ENCODE peak calls at places on chromosomes 12 and 14, in six cellular contexts. B is breast epithelium, M is left ventricle myocardium inferior, G is aorta, N is psoas muscle, E is right lobe of liver. J is an unnamed sample.

GRCh38 chr14:49621114-49621881 is 699 bp downstream of the MGAT2 start:
- DNase-seq in B (peak; percentile 37), M (peak; percentile 71), G (peak; percentile 94), N (peak; percentile 91), E (peak; percentile 80), J (peak; percentile 55)

GRCh38 chr12:99271071-99271470 is 376.5 kb upstream of the GARIN6 start:
- DNase-seq in B (no peak), M (no peak), G (no peak), N (no peak), E (no peak), J (no peak)

GRCh38 chr14:50778757-50779483 is 52.0 kb downstream of the NIN start:
- DNase-seq in B (no peak), M (no peak), G (no peak), N (no peak), E (no peak), J (no peak)

GRCh38 chr12:80504389-80505153 is 60.5 kb downstream of the PTPRQ start:
- DNase-seq in B (no peak), M (no peak), G (no peak), N (no peak), E (no peak), J (no peak)

GRCh38 chr14:55760801-55761200 is 180.8 kb downstream of the KTN1 start:
- DNase-seq in B (no peak), M (no peak), G (no peak), N (no peak), E (no peak), J (no peak)

GRCh38 chr14:35155962-35156361 is 33.6 kb downstream of the PRORP start:
- DNase-seq in B (no peak), M (no peak), G (no peak), N (no peak), E (no peak), J (no peak)

GRCh38 chr12:6263931-6264330 is 46.6 kb upstream of the PLEKHG6 start:
- DNase-seq in B (no peak), M (no peak), G (no peak), N (no peak), E (peak; percentile 9), J (no peak)

GRCh38 chr12:50790081-50790480 is 26.2 kb downstream of the ATF1 start:
- DNase-seq in B (no peak), M (no peak), G (no peak), N (no peak), E (no peak), J (no peak)

GRCh38 chr12:71664411-71665108 is 459 bp downstream of the THAP2 start:
- DNase-seq in B (no peak), M (no peak), G (no peak), N (no peak), E (no peak), J (no peak)

GRCh38 chr14:30558362-30558674 is 640 bp upstream of the G2E3 start:
- DNase-seq in B (no peak), M (no peak), G (no peak), N (no peak), E (no peak), J (no peak)

GRCh38 chr14:77037886-77038511 is 9.5 kb upstream of the IRF2BPL start:
- DNase-seq in B (no peak), M (no peak), G (peak; percentile 81), N (no peak), E (no peak), J (no peak)

GRCh38 chr12:120825337-120825736 is 78.8 kb downstream of the SPPL3 start:
- DNase-seq in B (no peak), M (no peak), G (no peak), N (no peak), E (no peak), J (no peak)

GRCh38 chr12:120822832-120823503 is 81.2 kb downstream of the SPPL3 start:
- DNase-seq in B (no peak), M (no peak), G (no peak), N (no peak), E (no peak), J (no peak)

GRCh38 chr12:120830052-120830940 is 73.9 kb downstream of the SPPL3 start:
- DNase-seq in B (no peak), M (no peak), G (no peak), N (no peak), E (no peak), J (no peak)

GRCh38 chr12:120821878-120822277 is 82.3 kb downstream of the SPPL3 start:
- DNase-seq in B (no peak), M (no peak), G (no peak), N (no peak), E (no peak), J (no peak)

GRCh38 chr12:120826335-120826734 is 77.8 kb downstream of the SPPL3 start:
- DNase-seq in B (no peak), M (no peak), G (no peak), N (no peak), E (no peak), J (no peak)
- H3K4me3 ChIP-seq in B (no peak overlapping the region), M (no peak overlapping the region), G (no peak overlapping the region), N (no peak overlapping the region), E (no peak overlapping the region), J (no peak overlapping the region)

DNA sequence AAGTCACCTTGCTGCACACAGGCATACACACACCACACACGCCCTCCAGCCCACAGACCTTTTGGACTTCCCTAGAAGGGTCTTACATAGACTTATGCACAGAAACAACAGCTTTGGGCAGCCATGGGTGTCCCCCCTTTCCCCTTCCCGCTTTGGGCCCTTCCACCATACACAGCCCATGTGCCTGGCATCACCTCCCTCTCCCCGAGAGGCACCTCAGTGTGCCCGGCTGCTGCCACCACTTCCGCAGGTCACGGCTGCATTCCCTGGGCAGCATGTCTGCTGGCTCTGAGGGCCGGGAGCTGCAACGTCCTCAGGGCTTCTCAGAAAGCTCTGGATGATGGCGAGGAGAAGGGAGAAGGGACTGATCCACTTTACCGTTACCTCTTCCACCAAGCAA is 72.1 kb upstream of the BCL11B start:
- DNase-seq in B (no peak), M (no peak), G (peak; percentile 37), N (no peak), E (no peak), J (no peak)
- H3K36me3 ChIP-seq in B (no peaks in the 10 kb centered on the region), M (no peaks in the 10 kb centered on the region), G (no peaks in the 10 kb centered on the region), N (no peaks in the 10 kb centered on the region), E (no peaks in the 10 kb centered on the region), J (no peaks in the 10 kb centered on the region)

GRCh38 chr14:79278286-79278797 is 933.0 kb downstream of the DIO2 start:
- DNase-seq in B (no peak), M (no peak), G (no peak), N (peak; percentile 40), E (peak; percentile 50), J (no peak)

GRCh38 chr14:79279645-79280399 is 931.5 kb downstream of the DIO2 start:
- DNase-seq in B (peak; percentile 18), M (no peak), G (peak; percentile 68), N (no peak), E (no peak), J (no peak)

GRCh38 chr14:79278798-79279644 is 932.3 kb downstream of the DIO2 start:
- DNase-seq in B (peak; percentile 86), M (peak; percentile 48), G (peak; percentile 89), N (peak; percentile 82), E (peak; percentile 91), J (no peak)

GRCh38 chr14:79280400-79280670 is 931.0 kb downstream of the DIO2 start:
- DNase-seq in B (no peak), M (no peak), G (no peak), N (no peak), E (no peak), J (no peak)

GRCh38 chr14:79281244-79282199 is 929.8 kb downstream of the DIO2 start:
- DNase-seq in B (no peak), M (no peak), G (no peak), N (no peak), E (no peak), J (no peak)
- H3K4me3 ChIP-seq in B (peak overlapping the region; percentile 71), M (peak overlapping the region; percentile 64), G (peak overlapping the region; percentile 32), N (no peak overlapping the region), E (no peak overlapping the region), J (no peak overlapping the region)

DNA sequence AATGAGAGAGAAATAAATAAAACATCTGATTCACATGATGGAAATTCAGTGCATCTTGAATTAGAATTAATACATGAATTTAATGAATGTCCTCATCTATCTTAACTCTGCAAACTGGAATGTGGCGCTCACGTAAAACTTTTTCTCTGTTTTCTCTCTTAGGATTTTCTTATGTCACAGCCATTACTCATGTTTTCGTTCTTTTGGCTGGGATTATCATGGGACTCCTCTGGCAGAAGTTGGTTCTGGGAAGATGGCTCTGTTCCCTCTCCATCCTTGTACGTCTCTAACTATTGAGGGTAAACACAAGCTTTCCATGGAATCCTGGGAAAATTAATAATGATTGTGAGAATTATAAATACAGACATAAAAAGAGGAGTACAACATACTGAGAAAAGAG is 5.0 kb downstream of the CLEC12B start:
- DNase-seq in B (no peak), M (no peak), G (no peak), N (no peak), E (no peak), J (no peak)
- H3K36me3 ChIP-seq in B (no peaks in the 10 kb centered on the region), M (no peaks in the 10 kb centered on the region), G (no peaks in the 10 kb centered on the region), N (no peaks in the 10 kb centered on the region), E (no peaks in the 10 kb centered on the region), J (no peaks in the 10 kb centered on the region)

DNA sequence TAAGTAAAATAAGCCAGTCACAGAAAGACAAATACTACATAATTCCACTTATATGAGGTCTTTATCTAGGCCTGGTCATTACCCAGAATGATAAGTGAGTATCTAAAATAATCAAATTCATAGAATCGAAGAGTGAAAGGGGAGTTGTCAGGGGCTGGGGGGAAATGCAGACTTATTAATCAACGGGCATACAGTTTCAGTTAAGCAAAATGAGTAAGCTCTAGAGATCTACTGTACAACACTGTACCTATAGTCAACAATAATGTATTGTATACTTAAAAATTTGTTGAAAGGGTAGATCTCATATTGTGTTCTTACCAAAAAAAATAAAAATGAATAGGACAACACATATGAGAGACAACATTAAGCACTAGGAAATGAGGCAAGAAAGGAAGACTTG is 13.3 kb downstream of the BTBD7 start:
- DNase-seq in B (no peak), M (no peak), G (no peak), N (no peak), E (no peak), J (no peak)
- H3K4me3 ChIP-seq in B (no peak overlapping the region), M (no peak overlapping the region), G (no peak overlapping the region), N (no peak overlapping the region), E (no peak overlapping the region), J (no peak overlapping the region)

DNA sequence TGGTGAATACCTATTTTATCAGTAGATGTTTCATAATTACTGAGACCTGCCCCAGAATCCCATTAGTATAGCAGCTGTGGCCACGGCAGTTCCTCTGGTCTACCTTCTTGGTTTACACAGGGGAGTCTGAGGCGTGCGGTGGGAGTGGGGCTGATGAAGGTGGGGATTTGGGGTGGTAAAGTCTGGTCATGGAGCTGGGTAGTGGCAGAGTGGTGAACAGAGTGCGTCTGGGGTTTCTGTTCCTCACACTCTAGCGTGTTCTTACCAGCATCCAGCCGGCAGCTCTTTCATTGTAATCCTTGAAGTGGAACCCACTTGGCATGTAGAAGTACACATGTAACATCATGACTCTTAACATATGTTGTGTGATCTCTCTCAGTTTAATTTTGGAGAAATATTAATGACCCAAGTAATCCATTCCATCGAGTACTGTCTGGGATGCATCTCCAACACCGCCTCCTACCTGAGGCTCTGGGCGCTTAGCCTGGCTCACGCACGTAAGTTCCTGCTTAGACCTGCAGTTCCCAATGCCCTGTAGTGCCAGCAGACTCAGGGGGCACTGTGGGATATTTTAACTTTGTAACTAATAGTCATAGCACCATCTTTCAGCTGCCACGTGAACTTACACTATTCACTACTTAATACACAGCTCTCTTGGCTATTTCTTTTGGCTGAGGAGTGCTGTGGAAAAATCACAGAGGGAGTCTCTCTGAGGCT is 7.9 kb upstream of the DNAH10 start:
- DNase-seq in B (no peak), M (no peak), G (no peak), N (no peak), E (no peak), J (no peak)
- H3K36me3 ChIP-seq in B (peaks cover 5% of the 10 kb centered on the region), M (peaks cover 86% of the 10 kb centered on the region), G (no peaks in the 10 kb centered on the region), N (peaks cover 89% of the 10 kb centered on the region), E (no peaks in the 10 kb centered on the region), J (peaks cover 11% of the 10 kb centered on the region)

GRCh38 chr12:46387697-46388096 is 15.1 kb upstream of the SLC38A2 start:
- DNase-seq in B (no peak), M (no peak), G (no peak), N (no peak), E (no peak), J (no peak)
- H3K4me3 ChIP-seq in B (no peak overlapping the region), M (no peak overlapping the region), G (no peak overlapping the region), N (peak overlapping the region; percentile 55), E (no peak overlapping the region), J (no peak overlapping the region)